ENCODE peak calls at places on chromosomes 16 and 17, in nine cellular contexts. One of them, this sample, is unnamed.
A peak's percentile ranks its signal among the peaks of the same experiment; 100 is the strongest.

GRCh38 chr17:7313890-7314718 is 1.1 kb downstream of the GPS2 start:
- DNase-seq in stimulated activated CD8-positive, alpha-beta memory T cell treated with anti-CD3 and anti-CD28 coated beads, Interleukin-2, amount 100 ng/mL, for 48 hours: no peak
- DNase-seq in tibial nerve: no peak
- DNase-seq in fibroblast of pulmonary artery: no peak
- DNase-seq in prostate gland: no peak
- DNase-seq in effector CD4-positive, alpha-beta T cell: no peak
- DNase-seq in nephron progenitor cell: no peak
- DNase-seq in LHCN-M2: peak; percentile 30
- DNase-seq in fibroblast of mammary gland: peak; percentile 42
- DNase-seq in this sample: peak; percentile 61

GRCh38 chr16:84471316-84471715 is 33.1 kb downstream of the MEAK7 start:
- DNase-seq in LHCN-M2: no peak
- DNase-seq in stimulated activated CD8-positive, alpha-beta memory T cell treated with anti-CD3 and anti-CD28 coated beads, Interleukin-2, amount 100 ng/mL, for 48 hours: no peak
- DNase-seq in fibroblast of pulmonary artery: no peak
- DNase-seq in nephron progenitor cell: no peak
- DNase-seq in fibroblast of mammary gland: no peak
- DNase-seq in effector CD4-positive, alpha-beta T cell: no peak
- DNase-seq in tibial nerve: no peak
- DNase-seq in prostate gland: no peak
- DNase-seq in this sample: no peak

GRCh38 chr17:56994009-56994792 is 16.3 kb downstream of the SCPEP1 start:
- DNase-seq in tibial nerve: no peak
- DNase-seq in fibroblast of mammary gland: peak; percentile 71
- DNase-seq in stimulated activated CD8-positive, alpha-beta memory T cell treated with anti-CD3 and anti-CD28 coated beads, Interleukin-2, amount 100 ng/mL, for 48 hours: no peak
- DNase-seq in effector CD4-positive, alpha-beta T cell: no peak
- DNase-seq in prostate gland: no peak
- DNase-seq in fibroblast of pulmonary artery: peak; percentile 28
- DNase-seq in LHCN-M2: no peak
- DNase-seq in nephron progenitor cell: no peak
- DNase-seq in this sample: no peak

GRCh38 chr17:65334391-65334790 is 197.2 kb downstream of the RGS9 start:
- DNase-seq in stimulated activated CD8-positive, alpha-beta memory T cell treated with anti-CD3 and anti-CD28 coated beads, Interleukin-2, amount 100 ng/mL, for 48 hours: no peak
- DNase-seq in fibroblast of mammary gland: peak; percentile 14
- DNase-seq in LHCN-M2: no peak
- DNase-seq in effector CD4-positive, alpha-beta T cell: no peak
- DNase-seq in fibroblast of pulmonary artery: no peak
- DNase-seq in nephron progenitor cell: no peak
- DNase-seq in prostate gland: no peak
- DNase-seq in tibial nerve: no peak
- DNase-seq in this sample: no peak

GRCh38 chr17:9419932-9420453 is 155.6 kb downstream of the STX8 start:
- DNase-seq in tibial nerve: no peak
- DNase-seq in nephron progenitor cell: no peak
- DNase-seq in LHCN-M2: peak; percentile 26
- DNase-seq in effector CD4-positive, alpha-beta T cell: no peak
- DNase-seq in fibroblast of pulmonary artery: no peak
- DNase-seq in stimulated activated CD8-positive, alpha-beta memory T cell treated with anti-CD3 and anti-CD28 coated beads, Interleukin-2, amount 100 ng/mL, for 48 hours: no peak
- DNase-seq in prostate gland: no peak
- DNase-seq in fibroblast of mammary gland: no peak
- DNase-seq in this sample: no peak

GRCh38 chr17:16215965-16216316 is 607 bp upstream of the NCOR1 start:
- DNase-seq in effector CD4-positive, alpha-beta T cell: peak; percentile 5
- DNase-seq in tibial nerve: peak; percentile 24
- DNase-seq in fibroblast of mammary gland: peak; percentile 68
- DNase-seq in nephron progenitor cell: no peak
- DNase-seq in fibroblast of pulmonary artery: no peak
- DNase-seq in LHCN-M2: no peak
- DNase-seq in prostate gland: no peak
- DNase-seq in stimulated activated CD8-positive, alpha-beta memory T cell treated with anti-CD3 and anti-CD28 coated beads, Interleukin-2, amount 100 ng/mL, for 48 hours: no peak
- DNase-seq in this sample: no peak

GRCh38 chr17:76076765-76077581 is 2.0 kb upstream of the ZACN start:
- DNase-seq in effector CD4-positive, alpha-beta T cell: peak; percentile 40
- DNase-seq in tibial nerve: no peak
- DNase-seq in fibroblast of mammary gland: peak; percentile 23
- DNase-seq in stimulated activated CD8-positive, alpha-beta memory T cell treated with anti-CD3 and anti-CD28 coated beads, Interleukin-2, amount 100 ng/mL, for 48 hours: no peak
- DNase-seq in nephron progenitor cell: no peak
- DNase-seq in LHCN-M2: no peak
- DNase-seq in fibroblast of pulmonary artery: no peak
- DNase-seq in prostate gland: no peak
- DNase-seq in this sample: no peak

GRCh38 chr16:69481901-69482341 is 57.5 kb downstream of the CYB5B start:
- DNase-seq in effector CD4-positive, alpha-beta T cell: no peak
- DNase-seq in tibial nerve: peak; percentile 73
- DNase-seq in stimulated activated CD8-positive, alpha-beta memory T cell treated with anti-CD3 and anti-CD28 coated beads, Interleukin-2, amount 100 ng/mL, for 48 hours: no peak
- DNase-seq in nephron progenitor cell: no peak
- DNase-seq in prostate gland: peak; percentile 93
- DNase-seq in fibroblast of pulmonary artery: peak; percentile 85
- DNase-seq in fibroblast of mammary gland: peak; percentile 82
- DNase-seq in LHCN-M2: no peak
- DNase-seq in this sample: peak; percentile 78

GRCh38 chr17:43006639-43007551 is at the start of gene IFI35:
- DNase-seq in effector CD4-positive, alpha-beta T cell: peak; percentile 78
- DNase-seq in LHCN-M2: peak; percentile 76
- DNase-seq in tibial nerve: peak; percentile 83
- DNase-seq in stimulated activated CD8-positive, alpha-beta memory T cell treated with anti-CD3 and anti-CD28 coated beads, Interleukin-2, amount 100 ng/mL, for 48 hours: peak; percentile 76
- DNase-seq in prostate gland: peak; percentile 85
- DNase-seq in nephron progenitor cell: peak; percentile 58
- DNase-seq in fibroblast of pulmonary artery: peak; percentile 84
- DNase-seq in fibroblast of mammary gland: peak; percentile 83
- DNase-seq in this sample: peak; percentile 79

GRCh38 chr17:38509008-38509771 is 80.9 kb downstream of the ARHGAP23 start:
- DNase-seq in fibroblast of mammary gland: peak; percentile 86
- DNase-seq in fibroblast of pulmonary artery: peak; percentile 91
- DNase-seq in nephron progenitor cell: peak; percentile 88
- DNase-seq in effector CD4-positive, alpha-beta T cell: peak; percentile 53
- DNase-seq in LHCN-M2: peak; percentile 83
- DNase-seq in stimulated activated CD8-positive, alpha-beta memory T cell treated with anti-CD3 and anti-CD28 coated beads, Interleukin-2, amount 100 ng/mL, for 48 hours: peak; percentile 58
- DNase-seq in tibial nerve: peak; percentile 77
- DNase-seq in prostate gland: peak; percentile 59
- DNase-seq in this sample: peak; percentile 89

GRCh38 chr16:12901204-12901596 is 198 bp upstream of the SHISA9 start:
- DNase-seq in tibial nerve: no peak
- DNase-seq in fibroblast of mammary gland: no peak
- DNase-seq in LHCN-M2: peak; percentile 44
- DNase-seq in stimulated activated CD8-positive, alpha-beta memory T cell treated with anti-CD3 and anti-CD28 coated beads, Interleukin-2, amount 100 ng/mL, for 48 hours: no peak
- DNase-seq in prostate gland: no peak
- DNase-seq in fibroblast of pulmonary artery: no peak
- DNase-seq in effector CD4-positive, alpha-beta T cell: no peak
- DNase-seq in nephron progenitor cell: peak; percentile 70
- DNase-seq in this sample: no peak

GRCh38 chr16:57736419-57737281 is 1.1 kb downstream of the KATNB1 start:
- DNase-seq in stimulated activated CD8-positive, alpha-beta memory T cell treated with anti-CD3 and anti-CD28 coated beads, Interleukin-2, amount 100 ng/mL, for 48 hours: no peak
- DNase-seq in effector CD4-positive, alpha-beta T cell: peak; percentile 24
- DNase-seq in fibroblast of pulmonary artery: peak; percentile 82
- DNase-seq in prostate gland: no peak
- DNase-seq in nephron progenitor cell: peak; percentile 43
- DNase-seq in LHCN-M2: peak; percentile 69
- DNase-seq in tibial nerve: peak; percentile 25
- DNase-seq in fibroblast of mammary gland: peak; percentile 75
- DNase-seq in this sample: peak; percentile 84

GRCh38 chr17:63382826-63383225 is 63.3 kb downstream of the CYB561 start:
- DNase-seq in tibial nerve: no peak
- DNase-seq in fibroblast of pulmonary artery: peak; percentile 43
- DNase-seq in prostate gland: no peak
- DNase-seq in LHCN-M2: peak; percentile 42
- DNase-seq in nephron progenitor cell: no peak
- DNase-seq in effector CD4-positive, alpha-beta T cell: no peak
- DNase-seq in stimulated activated CD8-positive, alpha-beta memory T cell treated with anti-CD3 and anti-CD28 coated beads, Interleukin-2, amount 100 ng/mL, for 48 hours: no peak
- DNase-seq in fibroblast of mammary gland: peak; percentile 47
- DNase-seq in this sample: no peak

GRCh38 chr17:76974721-76975120 is 106.5 kb downstream of the MGAT5B start:
- DNase-seq in fibroblast of pulmonary artery: no peak
- DNase-seq in nephron progenitor cell: no peak
- DNase-seq in tibial nerve: no peak
- DNase-seq in stimulated activated CD8-positive, alpha-beta memory T cell treated with anti-CD3 and anti-CD28 coated beads, Interleukin-2, amount 100 ng/mL, for 48 hours: no peak
- DNase-seq in LHCN-M2: no peak
- DNase-seq in effector CD4-positive, alpha-beta T cell: no peak
- DNase-seq in prostate gland: no peak
- DNase-seq in fibroblast of mammary gland: no peak
- DNase-seq in this sample: no peak

GRCh38 chr17:40608061-40608581 is 39.5 kb downstream of the SMARCE1 start:
- DNase-seq in LHCN-M2: no peak
- DNase-seq in nephron progenitor cell: no peak
- DNase-seq in fibroblast of mammary gland: no peak
- DNase-seq in tibial nerve: no peak
- DNase-seq in stimulated activated CD8-positive, alpha-beta memory T cell treated with anti-CD3 and anti-CD28 coated beads, Interleukin-2, amount 100 ng/mL, for 48 hours: no peak
- DNase-seq in fibroblast of pulmonary artery: no peak
- DNase-seq in prostate gland: no peak
- DNase-seq in effector CD4-positive, alpha-beta T cell: peak; percentile 44
- DNase-seq in this sample: no peak

GRCh38 chr17:50914510-50914849 is 48.3 kb upstream of the TOB1 start:
- DNase-seq in prostate gland: no peak
- DNase-seq in stimulated activated CD8-positive, alpha-beta memory T cell treated with anti-CD3 and anti-CD28 coated beads, Interleukin-2, amount 100 ng/mL, for 48 hours: no peak
- DNase-seq in fibroblast of mammary gland: no peak
- DNase-seq in tibial nerve: no peak
- DNase-seq in LHCN-M2: no peak
- DNase-seq in fibroblast of pulmonary artery: no peak
- DNase-seq in nephron progenitor cell: no peak
- DNase-seq in effector CD4-positive, alpha-beta T cell: no peak
- DNase-seq in this sample: no peak

GRCh38 chr16:72425571-72426341 is 253.8 kb upstream of the PMFBP1 start:
- DNase-seq in tibial nerve: no peak
- DNase-seq in prostate gland: no peak
- DNase-seq in fibroblast of mammary gland: no peak
- DNase-seq in stimulated activated CD8-positive, alpha-beta memory T cell treated with anti-CD3 and anti-CD28 coated beads, Interleukin-2, amount 100 ng/mL, for 48 hours: no peak
- DNase-seq in effector CD4-positive, alpha-beta T cell: no peak
- DNase-seq in nephron progenitor cell: no peak
- DNase-seq in LHCN-M2: no peak
- DNase-seq in fibroblast of pulmonary artery: no peak
- DNase-seq in this sample: no peak

GRCh38 chr17:50835563-50836231 is at the start of gene WFIKKN2:
- DNase-seq in LHCN-M2: no peak
- DNase-seq in nephron progenitor cell: no peak
- DNase-seq in stimulated activated CD8-positive, alpha-beta memory T cell treated with anti-CD3 and anti-CD28 coated beads, Interleukin-2, amount 100 ng/mL, for 48 hours: no peak
- DNase-seq in fibroblast of mammary gland: no peak
- DNase-seq in fibroblast of pulmonary artery: no peak
- DNase-seq in tibial nerve: no peak
- DNase-seq in prostate gland: no peak
- DNase-seq in effector CD4-positive, alpha-beta T cell: no peak
- DNase-seq in this sample: no peak

GRCh38 chr16:1723450-1724147 is 17.6 kb downstream of the MAPK8IP3 start:
- DNase-seq in prostate gland: peak; percentile 35
- DNase-seq in fibroblast of mammary gland: peak; percentile 45
- DNase-seq in effector CD4-positive, alpha-beta T cell: peak; percentile 36
- DNase-seq in tibial nerve: peak; percentile 52
- DNase-seq in fibroblast of pulmonary artery: peak; percentile 54
- DNase-seq in stimulated activated CD8-positive, alpha-beta memory T cell treated with anti-CD3 and anti-CD28 coated beads, Interleukin-2, amount 100 ng/mL, for 48 hours: no peak
- DNase-seq in nephron progenitor cell: peak; percentile 47
- DNase-seq in LHCN-M2: peak; percentile 46
- DNase-seq in this sample: peak; percentile 72

GRCh38 chr16:84044108-84044488 is 1.5 kb upstream of the SLC38A8 start:
- DNase-seq in fibroblast of mammary gland: peak; percentile 54
- DNase-seq in stimulated activated CD8-positive, alpha-beta memory T cell treated with anti-CD3 and anti-CD28 coated beads, Interleukin-2, amount 100 ng/mL, for 48 hours: no peak
- DNase-seq in fibroblast of pulmonary artery: peak; percentile 40
- DNase-seq in nephron progenitor cell: no peak
- DNase-seq in prostate gland: no peak
- DNase-seq in tibial nerve: no peak
- DNase-seq in effector CD4-positive, alpha-beta T cell: no peak
- DNase-seq in LHCN-M2: peak; percentile 14
- DNase-seq in this sample: peak; percentile 49

GRCh38 chr17:41067281-41067680 is 1.6 kb upstream of the KRTAP2-4 start:
- DNase-seq in stimulated activated CD8-positive, alpha-beta memory T cell treated with anti-CD3 and anti-CD28 coated beads, Interleukin-2, amount 100 ng/mL, for 48 hours: no peak
- DNase-seq in nephron progenitor cell: no peak
- DNase-seq in fibroblast of pulmonary artery: no peak
- DNase-seq in prostate gland: no peak
- DNase-seq in fibroblast of mammary gland: peak; percentile 34
- DNase-seq in tibial nerve: no peak
- DNase-seq in effector CD4-positive, alpha-beta T cell: no peak
- DNase-seq in LHCN-M2: no peak
- DNase-seq in this sample: no peak

GRCh38 chr17:55478971-55479370 is 32.3 kb downstream of the SMIM36 start:
- DNase-seq in fibroblast of pulmonary artery: no peak
- DNase-seq in effector CD4-positive, alpha-beta T cell: no peak
- DNase-seq in tibial nerve: no peak
- DNase-seq in LHCN-M2: peak; percentile 20
- DNase-seq in fibroblast of mammary gland: no peak
- DNase-seq in stimulated activated CD8-positive, alpha-beta memory T cell treated with anti-CD3 and anti-CD28 coated beads, Interleukin-2, amount 100 ng/mL, for 48 hours: no peak
- DNase-seq in nephron progenitor cell: no peak
- DNase-seq in prostate gland: no peak
- DNase-seq in this sample: no peak

GRCh38 chr17:13600475-13601316 is 1.0 kb downstream of the HS3ST3A1 start:
- DNase-seq in prostate gland: no peak
- DNase-seq in LHCN-M2: no peak
- DNase-seq in fibroblast of pulmonary artery: no peak
- DNase-seq in fibroblast of mammary gland: no peak
- DNase-seq in nephron progenitor cell: peak; percentile 59
- DNase-seq in stimulated activated CD8-positive, alpha-beta memory T cell treated with anti-CD3 and anti-CD28 coated beads, Interleukin-2, amount 100 ng/mL, for 48 hours: no peak
- DNase-seq in tibial nerve: no peak
- DNase-seq in effector CD4-positive, alpha-beta T cell: no peak
- DNase-seq in this sample: peak; percentile 60

GRCh38 chr16:19307587-19308241 is 22.2 kb downstream of the CLEC19A start:
- DNase-seq in fibroblast of pulmonary artery: no peak
- DNase-seq in nephron progenitor cell: peak; percentile 84
- DNase-seq in fibroblast of mammary gland: no peak
- DNase-seq in effector CD4-positive, alpha-beta T cell: no peak
- DNase-seq in stimulated activated CD8-positive, alpha-beta memory T cell treated with anti-CD3 and anti-CD28 coated beads, Interleukin-2, amount 100 ng/mL, for 48 hours: no peak
- DNase-seq in tibial nerve: no peak
- DNase-seq in LHCN-M2: no peak
- DNase-seq in prostate gland: no peak
- DNase-seq in this sample: no peak

GRCh38 chr16:23924138-23924537 is 88.4 kb downstream of the PRKCB start:
- DNase-seq in nephron progenitor cell: no peak
- DNase-seq in LHCN-M2: no peak
- DNase-seq in stimulated activated CD8-positive, alpha-beta memory T cell treated with anti-CD3 and anti-CD28 coated beads, Interleukin-2, amount 100 ng/mL, for 48 hours: no peak
- DNase-seq in fibroblast of mammary gland: no peak
- DNase-seq in tibial nerve: no peak
- DNase-seq in effector CD4-positive, alpha-beta T cell: no peak
- DNase-seq in prostate gland: no peak
- DNase-seq in fibroblast of pulmonary artery: no peak
- DNase-seq in this sample: no peak

GRCh38 chr17:48554412-48555090 is 9.6 kb upstream of the HOXB2 start:
- DNase-seq in prostate gland: no peak
- DNase-seq in nephron progenitor cell: peak; percentile 28
- DNase-seq in fibroblast of mammary gland: no peak
- DNase-seq in LHCN-M2: no peak
- DNase-seq in stimulated activated CD8-positive, alpha-beta memory T cell treated with anti-CD3 and anti-CD28 coated beads, Interleukin-2, amount 100 ng/mL, for 48 hours: no peak
- DNase-seq in fibroblast of pulmonary artery: no peak
- DNase-seq in tibial nerve: no peak
- DNase-seq in effector CD4-positive, alpha-beta T cell: no peak
- DNase-seq in this sample: no peak

GRCh38 chr17:62562656-62563055 is 64.8 kb upstream of the MRC2 start:
- DNase-seq in tibial nerve: no peak
- DNase-seq in effector CD4-positive, alpha-beta T cell: no peak
- DNase-seq in nephron progenitor cell: no peak
- DNase-seq in stimulated activated CD8-positive, alpha-beta memory T cell treated with anti-CD3 and anti-CD28 coated beads, Interleukin-2, amount 100 ng/mL, for 48 hours: no peak
- DNase-seq in fibroblast of mammary gland: peak; percentile 81
- DNase-seq in LHCN-M2: peak; percentile 81
- DNase-seq in prostate gland: no peak
- DNase-seq in fibroblast of pulmonary artery: peak; percentile 82
- DNase-seq in this sample: no peak

GRCh38 chr16:11980167-11980844 is 3.8 kb downstream of the SNX29 start:
- DNase-seq in effector CD4-positive, alpha-beta T cell: no peak
- DNase-seq in fibroblast of mammary gland: no peak
- DNase-seq in tibial nerve: no peak
- DNase-seq in prostate gland: no peak
- DNase-seq in LHCN-M2: no peak
- DNase-seq in fibroblast of pulmonary artery: no peak
- DNase-seq in nephron progenitor cell: no peak
- DNase-seq in stimulated activated CD8-positive, alpha-beta memory T cell treated with anti-CD3 and anti-CD28 coated beads, Interleukin-2, amount 100 ng/mL, for 48 hours: no peak
- DNase-seq in this sample: no peak

GRCh38 chr16:30026449-30026848 is 3.5 kb downstream of the C16orf92 start:
- DNase-seq in nephron progenitor cell: no peak
- DNase-seq in effector CD4-positive, alpha-beta T cell: no peak
- DNase-seq in tibial nerve: no peak
- DNase-seq in fibroblast of mammary gland: no peak
- DNase-seq in prostate gland: no peak
- DNase-seq in stimulated activated CD8-positive, alpha-beta memory T cell treated with anti-CD3 and anti-CD28 coated beads, Interleukin-2, amount 100 ng/mL, for 48 hours: no peak
- DNase-seq in LHCN-M2: no peak
- DNase-seq in fibroblast of pulmonary artery: no peak
- DNase-seq in this sample: no peak

GRCh38 chr17:74663566-74663965 is 40.0 kb upstream of the CD300E start:
- DNase-seq in LHCN-M2: no peak
- DNase-seq in nephron progenitor cell: no peak
- DNase-seq in prostate gland: no peak
- DNase-seq in effector CD4-positive, alpha-beta T cell: no peak
- DNase-seq in fibroblast of mammary gland: no peak
- DNase-seq in tibial nerve: no peak
- DNase-seq in stimulated activated CD8-positive, alpha-beta memory T cell treated with anti-CD3 and anti-CD28 coated beads, Interleukin-2, amount 100 ng/mL, for 48 hours: no peak
- DNase-seq in fibroblast of pulmonary artery: no peak
- DNase-seq in this sample: no peak

GRCh38 chr16:2457267-2457666 is 2.6 kb upstream of the TEDC2 start:
- DNase-seq in fibroblast of mammary gland: no peak
- DNase-seq in LHCN-M2: no peak
- DNase-seq in stimulated activated CD8-positive, alpha-beta memory T cell treated with anti-CD3 and anti-CD28 coated beads, Interleukin-2, amount 100 ng/mL, for 48 hours: no peak
- DNase-seq in nephron progenitor cell: no peak
- DNase-seq in effector CD4-positive, alpha-beta T cell: no peak
- DNase-seq in prostate gland: no peak
- DNase-seq in tibial nerve: no peak
- DNase-seq in fibroblast of pulmonary artery: no peak
- DNase-seq in this sample: no peak